ENCODE peak calls at places on chromosomes 2 and 18, in nine cellular contexts. D, S, A, M, K, W, X, J and Z are unnamed samples.

GRCh38 chr2:75799859-75800258 is 89.1 kb upstream of the GCFC2 start:
- DNase-seq in D (no peak), S (no peak), A (no peak), M (no peak), K (no peak), W (no peak), X (no peak), J (no peak), Z (no peak)

GRCh38 chr18:6901283-6901926 is 171.9 kb downstream of the ARHGAP28 start:
- DNase-seq in D (no peak), S (no peak), A (no peak), M (no peak), K (no peak), W (no peak), X (peak; percentile 42), J (no peak), Z (no peak)

GRCh38 chr18:48923746-48924580 is 26.8 kb downstream of the SMAD7 start:
- DNase-seq in D (peak; percentile 95), S (no peak), A (peak; percentile 72), M (no peak), K (peak; percentile 16), W (no peak), X (no peak), J (peak; percentile 66), Z (no peak)

GRCh38 chr18:47261902-47262301 is 10.4 kb upstream of the SKOR2 start:
- DNase-seq in D (no peak), S (no peak), A (no peak), M (no peak), K (no peak), W (no peak), X (no peak), J (no peak), Z (no peak)

GRCh38 chr2:27370816-27371620 is 602 bp downstream of the SNX17 start:
- DNase-seq in D (peak; percentile 79), S (no peak), A (peak; percentile 54), M (peak; percentile 24), K (peak; percentile 55), W (no peak), X (peak; percentile 40), J (peak; percentile 41), Z (no peak)

GRCh38 chr2:180225118-180225517 is 218.0 kb upstream of the CWC22 start:
- DNase-seq in D (no peak), S (no peak), A (no peak), M (no peak), K (no peak), W (no peak), X (no peak), J (no peak), Z (no peak)

GRCh38 chr2:26852405-26853348 is 4.7 kb downstream of the DPYSL5 start:
- DNase-seq in D (no peak), S (no peak), A (no peak), M (no peak), K (no peak), W (no peak), X (no peak), J (no peak), Z (no peak)

GRCh38 chr2:72993147-72993546 is 75.8 kb downstream of the EMX1 start:
- DNase-seq in D (peak; percentile 26), S (no peak), A (peak; percentile 30), M (peak; percentile 13), K (no peak), W (no peak), X (peak; percentile 31), J (peak; percentile 82), Z (no peak)

GRCh38 chr2:15733867-15734765 is 142.4 kb downstream of the DDX1 start:
- DNase-seq in D (peak; percentile 86), S (no peak), A (peak; percentile 33), M (no peak), K (no peak), W (no peak), X (peak; percentile 78), J (peak; percentile 39), Z (no peak)

GRCh38 chr2:218858671-218859555 is 692 bp upstream of the WNT6 start:
- DNase-seq in D (no peak), S (no peak), A (no peak), M (no peak), K (no peak), W (no peak), X (no peak), J (no peak), Z (no peak)

GRCh38 chr2:58739033-58739432 is 497.9 kb upstream of the FANCL start:
- DNase-seq in D (no peak), S (no peak), A (no peak), M (no peak), K (no peak), W (no peak), X (no peak), J (no peak), Z (no peak)

GRCh38 chr2:141331127-141331526 is 799.7 kb downstream of the LRP1B start:
- DNase-seq in D (peak; percentile 44), S (no peak), A (peak; percentile 15), M (no peak), K (no peak), W (no peak), X (peak; percentile 55), J (peak; percentile 7), Z (peak; percentile 84)

GRCh38 chr2:68432696-68433658 is 34.1 kb downstream of the FBXO48 start:
- DNase-seq in D (no peak), S (no peak), A (no peak), M (no peak), K (no peak), W (no peak), X (no peak), J (no peak), Z (no peak)

GRCh38 chr18:72752220-72752619 is 115.6 kb downstream of the NETO1 start:
- DNase-seq in D (no peak), S (no peak), A (no peak), M (no peak), K (no peak), W (no peak), X (no peak), J (no peak), Z (no peak)

GRCh38 chr2:159145745-159146359 is 140.7 kb downstream of the WDSUB1 start:
- DNase-seq in D (no peak), S (no peak), A (no peak), M (no peak), K (no peak), W (no peak), X (no peak), J (no peak), Z (no peak)

GRCh38 chr2:70831861-70832260 is 3.8 kb downstream of the CD207 start:
- DNase-seq in D (no peak), S (no peak), A (no peak), M (no peak), K (no peak), W (no peak), X (no peak), J (no peak), Z (no peak)

GRCh38 chr2:163132850-163133249 is 294.3 kb upstream of the KCNH7 start:
- DNase-seq in D (peak; percentile 3), S (no peak), A (peak; percentile 1), M (no peak), K (no peak), W (no peak), X (no peak), J (peak; percentile 14), Z (no peak)

GRCh38 chr2:211405036-211405435 is 848.6 kb downstream of the CPS1 start:
- DNase-seq in D (no peak), S (no peak), A (no peak), M (no peak), K (no peak), W (no peak), X (no peak), J (no peak), Z (no peak)

GRCh38 chr2:187935126-187935525 is 356.5 kb upstream of the GULP1 start:
- DNase-seq in D (no peak), S (no peak), A (no peak), M (no peak), K (no peak), W (no peak), X (no peak), J (no peak), Z (no peak)